ENCODE peak calls at places on chromosome 21, in ten cellular contexts. J is M059J; O is pancreas; A is progenitor cell of endocrine pancreas; W is lower leg skin; P is GM04504; L is neural crest cell; B is NCI-H510A; K is stimulated activated CD8-positive, alpha-beta memory T cell treated with anti-CD3 and anti-CD28 coated beads, Interleukin-2, amount 100 ng/mL, for 1 hour; C is pulmonary artery endothelial cell. H is an unnamed sample.

GRCh38 chr21:45262616-45263015 is 25.1 kb downstream of the POFUT2 start:
- DNase-seq in J (no peak), O (no peak), A (no peak), W (peak; percentile 83), P (no peak), L (no peak), B (no peak), K (no peak), C (no peak), H (no peak)

GRCh38 chr21:40668535-40669275 is 178.3 kb downstream of the DSCAM start:
- DNase-seq in J (no peak), O (no peak), A (no peak), W (no peak), P (no peak), L (no peak), B (no peak), K (no peak), C (no peak), H (no peak)

GRCh38 chr21:24590261-24590660 is 1017.0 kb downstream of the MRPL39 start:
- DNase-seq in J (no peak), O (no peak), A (no peak), W (no peak), P (no peak), L (no peak), B (no peak), K (no peak), C (no peak), H (no peak)

GRCh38 chr21:32371913-32372314 is 20.9 kb downstream of the URB1 start:
- DNase-seq in J (peak; percentile 66), O (no peak), A (no peak), W (no peak), P (peak; percentile 77), L (no peak), B (no peak), K (no peak), C (peak; percentile 87), H (no peak)

GRCh38 chr21:46092026-46092764 is 5.7 kb upstream of the COL6A2 start:
- DNase-seq in J (peak; percentile 90), O (no peak), A (no peak), W (peak; percentile 90), P (peak; percentile 99), L (no peak), B (no peak), K (no peak), C (no peak), H (no peak)

GRCh38 chr21:26982767-26983166 is 15.9 kb upstream of the ADAMTS5 start:
- DNase-seq in J (peak; percentile 78), O (no peak), A (no peak), W (no peak), P (no peak), L (no peak), B (no peak), K (no peak), C (no peak), H (no peak)

GRCh38 chr21:42236014-42236413 is 17.1 kb downstream of the ABCG1 start:
- DNase-seq in J (no peak), O (peak; percentile 32), A (no peak), W (no peak), P (no peak), L (no peak), B (no peak), K (no peak), C (no peak), H (no peak)

GRCh38 chr21:28832013-28832714 is 160.5 kb downstream of the LTN1 start:
- DNase-seq in J (peak; percentile 89), O (no peak), A (no peak), W (no peak), P (no peak), L (no peak), B (no peak), K (no peak), C (no peak), H (no peak)

GRCh38 chr21:36992671-36993070 is 13.8 kb upstream of the RIPPLY3 start:
- DNase-seq in J (no peak), O (no peak), A (no peak), W (no peak), P (no peak), L (no peak), B (no peak), K (no peak), C (no peak), H (no peak)

GRCh38 chr21:46095814-46096595 is 1.9 kb upstream of the COL6A2 start:
- DNase-seq in J (no peak), O (no peak), A (no peak), W (peak; percentile 80), P (no peak), L (no peak), B (no peak), K (no peak), C (no peak), H (no peak)

GRCh38 chr21:16330340-16331319 is 600.8 kb downstream of the USP25 start:
- DNase-seq in J (peak; percentile 80), O (no peak), A (no peak), W (no peak), P (peak; percentile 33), L (peak; percentile 26), B (no peak), K (no peak), C (peak; percentile 48), H (no peak)

GRCh38 chr21:41669533-41669830 is 97.4 kb downstream of the RIPK4 start:
- DNase-seq in J (no peak), O (no peak), A (no peak), W (peak; percentile 76), P (no peak), L (no peak), B (no peak), K (no peak), C (no peak), H (no peak)

GRCh38 chr21:42518626-42519025 is 5.0 kb downstream of the SLC37A1 start:
- DNase-seq in J (no peak), O (no peak), A (no peak), W (no peak), P (no peak), L (no peak), B (no peak), K (no peak), C (no peak), H (no peak)

GRCh38 chr21:30515681-30516080 is 13.7 kb upstream of the KRTAP19-5 start:
- DNase-seq in J (no peak), O (no peak), A (no peak), W (no peak), P (no peak), L (no peak), B (no peak), K (no peak), C (no peak), H (no peak)

GRCh38 chr21:25560151-25560783 is 47.0 kb downstream of the MRPL39 start:
- DNase-seq in J (peak; percentile 66), O (no peak), A (no peak), W (no peak), P (no peak), L (no peak), B (no peak), K (no peak), C (no peak), H (no peak)

GRCh38 chr21:45128613-45129226 is 54.3 kb downstream of the ADARB1 start:
- DNase-seq in J (peak; percentile 85), O (peak; percentile 50), A (peak; percentile 37), W (peak; percentile 92), P (peak; percentile 42), L (peak; percentile 42), B (no peak), K (peak; percentile 69), C (peak; percentile 56), H (peak; percentile 67)

GRCh38 chr21:34734696-34735095 is 65.9 kb downstream of the CLIC6 start:
- DNase-seq in J (peak; percentile 66), O (no peak), A (no peak), W (no peak), P (no peak), L (no peak), B (no peak), K (no peak), C (no peak), H (no peak)

GRCh38 chr21:30981403-30981802 is 56.9 kb downstream of the KRTAP19-8 start:
- DNase-seq in J (no peak), O (no peak), A (no peak), W (no peak), P (no peak), L (no peak), B (no peak), K (no peak), C (no peak), H (no peak)

GRCh38 chr21:33345751-33346238 is 21.0 kb downstream of the IFNAR1 start:
- DNase-seq in J (no peak), O (no peak), A (no peak), W (no peak), P (no peak), L (no peak), B (no peak), K (no peak), C (no peak), H (no peak)

GRCh38 chr21:26777166-26777565 is 68.0 kb downstream of the ADAMTS1 start:
- DNase-seq in J (no peak), O (no peak), A (no peak), W (no peak), P (no peak), L (no peak), B (no peak), K (no peak), C (no peak), H (no peak)

GRCh38 chr21:14952916-14953315 is 111.9 kb downstream of the NRIP1 start:
- DNase-seq in J (no peak), O (no peak), A (no peak), W (no peak), P (no peak), L (no peak), B (no peak), K (no peak), C (no peak), H (no peak)

GRCh38 chr21:44897326-44898010 is 23.2 kb downstream of the ITGB2 start:
- DNase-seq in J (no peak), O (no peak), A (no peak), W (no peak), P (no peak), L (no peak), B (no peak), K (no peak), C (no peak), H (no peak)

GRCh38 chr21:41956926-41957729 is 3.3 kb upstream of the C2CD2 start:
- DNase-seq in J (peak; percentile 87), O (no peak), A (no peak), W (peak; percentile 78), P (peak; percentile 64), L (no peak), B (no peak), K (no peak), C (no peak), H (no peak)